ENCODE peak calls at places on chromosomes 16 and 17, in four cellular contexts. C, Z, I and D are unnamed samples.
A peak's percentile ranks its signal among the peaks of the same experiment; 100 is the strongest.

GRCh38 chr17:39739885-39740356 is 2.2 kb downstream of the GRB7 start:
- DNase-seq in C (no peak), Z (peak; percentile 18), I (peak; percentile 55), D (no peak)

GRCh38 chr16:15502041-15502725 is 67.8 kb downstream of the BMERB1 start:
- DNase-seq in Z (no peak), I (peak; percentile 26), C (no peak), D (no peak)

GRCh38 chr17:78618264-78619066 is 41.3 kb upstream of the DNAH17 start:
- DNase-seq in Z (no peak), C (no peak), I (no peak), D (peak; percentile 35)

GRCh38 chr16:70768205-70768580 is 32.8 kb downstream of the VAC14 start:
- DNase-seq in Z (no peak), C (no peak), I (no peak), D (no peak)

GRCh38 chr16:88936913-88937666 is 39.9 kb downstream of the CBFA2T3 start:
- DNase-seq in I (no peak), Z (no peak), C (no peak), D (no peak)

GRCh38 chr17:68768804-68769203 is 167.6 kb upstream of the FAM20A start:
- DNase-seq in C (no peak), I (no peak), Z (no peak), D (no peak)

GRCh38 chr17:67443931-67444597 is 67.0 kb downstream of the PITPNC1 start:
- DNase-seq in I (no peak), Z (no peak), C (no peak), D (no peak)

GRCh38 chr16:50861451-50861850 is 119.6 kb downstream of the CYLD start:
- DNase-seq in Z (no peak), I (no peak), C (no peak), D (no peak)

GRCh38 chr17:48310748-48311213 is 119.2 kb downstream of the SKAP1 start:
- DNase-seq in I (peak; percentile 39), Z (peak; percentile 53), C (no peak), D (no peak)

GRCh38 chr17:6508519-6509294 is 47.6 kb downstream of the PITPNM3 start:
- DNase-seq in I (no peak), C (no peak), Z (no peak), D (no peak)

GRCh38 chr16:22673463-22673862 is 140.5 kb upstream of the HS3ST2 start:
- DNase-seq in I (no peak), Z (no peak), C (no peak), D (no peak)

GRCh38 chr16:4270595-4270994 is 2.2 kb downstream of the TFAP4 start:
- DNase-seq in Z (no peak), I (no peak), C (no peak), D (no peak)

GRCh38 chr16:16073884-16074781 is 124.7 kb downstream of the ABCC1 start:
- DNase-seq in Z (peak; percentile 62), I (peak; percentile 79), C (peak; percentile 34), D (peak; percentile 42)

GRCh38 chr16:56915311-56916105 is 16.4 kb upstream of the HERPUD1 start:
- DNase-seq in C (no peak), I (no peak), Z (no peak), D (peak; percentile 45)

GRCh38 chr17:7289256-7290032 is 5.0 kb downstream of the YBX2 start:
- DNase-seq in Z (no peak), I (no peak), C (no peak), D (no peak)

GRCh38 chr17:13478326-13478830 is 123.4 kb downstream of the HS3ST3A1 start:
- DNase-seq in C (no peak), I (no peak), Z (no peak), D (no peak)

GRCh38 chr17:57288034-57288752 is 31.9 kb downstream of the MSI2 start:
- DNase-seq in I (no peak), C (no peak), Z (no peak), D (peak; percentile 51)

GRCh38 chr17:4898351-4898750 is 985 bp upstream of the C17orf107 start:
- DNase-seq in Z (no peak), I (no peak), C (no peak), D (no peak)

GRCh38 chr16:66900721-66901441 is 17.8 kb downstream of the CDH16 start:
- DNase-seq in C (no peak), I (no peak), Z (no peak), D (peak; percentile 54)

DNA sequence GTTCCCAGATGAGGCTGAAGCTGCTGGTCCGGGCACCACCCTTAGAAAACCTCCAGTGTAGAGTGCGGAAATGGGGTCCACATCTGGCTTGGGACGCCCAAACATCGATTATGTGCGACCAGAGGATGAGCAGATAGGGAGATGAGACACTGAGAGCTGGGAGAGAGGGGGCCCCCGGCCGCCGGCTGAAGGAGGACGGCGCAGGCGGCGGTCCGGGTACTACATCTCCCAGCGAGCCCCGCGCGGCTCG is 182 bp upstream of the SPECC1 start:
- DNase-seq in I (peak; percentile 84), Z (no peak), C (no peak), D (no peak)
- TF ChIP-seq CTCF in I (no peak), Z (no peak), C (no peak), D (no peak)

GRCh38 chr17:43369986-43370385 is 28.8 kb upstream of the ARL4D start:
- DNase-seq in Z (no peak), C (no peak), I (no peak), D (no peak)
- H3K4me3 ChIP-seq in Z (no peak overlapping the region), C (no peak overlapping the region), I (peak overlapping the region; percentile 57), D (peak overlapping the region; percentile 66)

DNA sequence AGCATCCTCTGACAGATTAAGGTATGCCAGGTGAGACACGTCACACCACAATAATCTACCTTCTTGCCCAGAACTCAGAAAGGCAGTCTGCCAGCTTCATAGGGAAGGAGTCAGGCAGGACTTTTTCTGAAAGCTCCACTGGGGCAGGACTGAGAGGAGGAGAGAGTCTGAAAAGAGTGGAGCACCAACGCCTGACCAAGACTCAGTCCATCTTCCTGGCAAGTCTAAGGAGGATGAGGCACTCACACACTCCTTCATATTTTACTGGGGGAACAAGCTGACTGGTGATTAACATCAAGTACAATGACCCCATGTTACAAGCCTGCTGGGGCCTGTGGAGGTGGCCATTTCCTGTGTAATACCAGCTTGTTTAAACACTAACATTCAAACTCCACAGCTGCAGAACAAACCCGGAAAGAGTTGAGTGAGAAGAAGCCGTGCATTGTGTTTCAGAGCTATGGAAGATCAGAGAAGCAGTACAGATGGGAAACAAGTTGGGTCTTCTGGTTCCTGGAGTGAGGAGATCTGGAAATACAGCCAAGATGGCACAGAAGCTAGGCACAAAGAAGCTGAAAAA is 122.4 kb downstream of the HIC1 start:
- DNase-seq in C (no peak), Z (no peak), I (no peak), D (no peak)
- H3K4me1 ChIP-seq in C (peaks cover 89% of the 10 kb centered on the region), Z (peaks cover 16% of the 10 kb centered on the region), I (peaks cover 8% of the 10 kb centered on the region), D (peaks cover 86% of the 10 kb centered on the region)

GRCh38 chr17:41689497-41690299 is 1.0 kb downstream of the EIF1 start:
- DNase-seq in Z (peak; percentile 72), C (no peak), I (peak; percentile 83), D (peak; percentile 46)

GRCh38 chr17:41691031-41691777 is 2.5 kb downstream of the EIF1 start:
- DNase-seq in Z (no peak), C (no peak), I (no peak), D (no peak)

GRCh38 chr17:41688641-41689496 is at the start of gene EIF1:
- DNase-seq in C (peak; percentile 100), Z (peak; percentile 100), I (peak; percentile 100), D (peak; percentile 99)

GRCh38 chr17:41690497-41690896 is 1.8 kb downstream of the EIF1 start:
- DNase-seq in C (no peak), I (no peak), Z (no peak), D (no peak)

DNA sequence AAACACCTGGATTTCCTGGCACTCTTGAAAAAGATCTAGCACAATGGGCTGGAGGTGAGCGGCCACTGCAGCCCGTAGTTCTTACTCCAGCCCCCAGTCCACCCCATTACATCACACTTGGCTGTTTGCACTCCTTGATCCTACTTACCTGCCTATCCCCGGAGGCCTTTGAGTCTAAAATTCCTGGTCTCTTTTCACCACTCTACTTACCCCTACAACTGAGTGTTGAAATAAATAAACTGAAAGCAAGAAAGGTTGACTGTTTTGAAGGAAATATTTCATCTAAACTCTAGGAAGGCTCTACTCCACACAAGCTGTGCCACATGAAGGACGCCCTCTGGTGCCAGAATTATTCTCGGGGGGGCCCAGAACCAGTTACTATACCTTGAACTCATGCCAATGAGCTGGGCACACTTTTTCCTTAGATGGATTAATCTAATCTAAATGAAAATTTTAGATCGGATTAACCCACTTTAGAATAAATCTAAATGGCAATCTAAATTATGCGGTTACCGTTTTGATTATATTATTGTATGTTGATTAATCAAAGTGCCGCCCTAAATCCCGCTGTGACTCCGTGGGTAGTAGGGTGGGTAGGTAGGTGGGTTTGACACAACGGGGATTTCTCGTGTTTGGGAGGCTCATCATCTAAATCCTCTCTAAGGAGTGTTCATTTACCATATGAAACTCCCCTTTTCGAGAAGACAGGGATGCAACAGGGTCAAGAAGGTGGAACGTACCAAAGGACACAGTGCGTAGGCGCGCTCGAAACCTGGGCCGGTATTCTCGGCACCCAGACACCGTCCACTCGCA is 651 bp upstream of the EIF1 start:
- DNase-seq in C (peak; percentile 65), Z (no peak), I (peak; percentile 46), D (peak; percentile 77)
- TF ChIP-seq CTCF in C (no peak), Z (peak; percentile 29), I (peak; percentile 47), D (no peak)

GRCh38 chr17:17414316-17414937 is 62.4 kb upstream of the MED9 start:
- DNase-seq in I (no peak), C (no peak), Z (no peak), D (peak; percentile 47)
- H3K4me3 ChIP-seq in I (no peak overlapping the region), C (no peak overlapping the region), Z (no peak overlapping the region), D (no peak overlapping the region)

DNA sequence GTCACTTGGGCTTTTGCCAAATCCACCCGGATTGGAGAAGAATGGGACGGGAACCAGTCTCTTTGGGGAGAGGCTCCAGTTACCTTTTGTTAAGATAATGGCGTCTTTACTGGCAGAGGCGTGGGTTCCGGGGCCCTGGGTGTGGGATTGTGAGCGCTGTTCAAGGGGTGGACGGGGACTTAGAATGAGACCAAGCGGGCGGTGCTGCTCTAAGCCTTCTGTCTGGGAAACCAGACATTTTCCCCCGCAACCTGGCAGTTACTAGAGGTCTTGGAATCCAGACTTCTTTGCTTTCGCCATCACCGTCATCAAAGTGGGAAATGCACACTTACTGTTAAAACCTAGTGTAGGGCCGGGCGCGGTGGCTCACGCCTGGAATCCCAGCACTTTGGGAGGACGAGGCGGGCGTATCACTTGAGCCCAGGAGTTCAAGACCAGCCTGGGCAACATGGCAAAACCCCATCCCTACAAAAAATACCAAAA is 706 bp downstream of the TEN1 start:
- DNase-seq in Z (no peak), C (no peak), I (no peak), D (no peak)
- H3K4me1 ChIP-seq in Z (peaks cover 14% of the 10 kb centered on the region), C (peaks cover 53% of the 10 kb centered on the region), I (peaks cover 43% of the 10 kb centered on the region), D (peaks cover 56% of the 10 kb centered on the region)

DNA sequence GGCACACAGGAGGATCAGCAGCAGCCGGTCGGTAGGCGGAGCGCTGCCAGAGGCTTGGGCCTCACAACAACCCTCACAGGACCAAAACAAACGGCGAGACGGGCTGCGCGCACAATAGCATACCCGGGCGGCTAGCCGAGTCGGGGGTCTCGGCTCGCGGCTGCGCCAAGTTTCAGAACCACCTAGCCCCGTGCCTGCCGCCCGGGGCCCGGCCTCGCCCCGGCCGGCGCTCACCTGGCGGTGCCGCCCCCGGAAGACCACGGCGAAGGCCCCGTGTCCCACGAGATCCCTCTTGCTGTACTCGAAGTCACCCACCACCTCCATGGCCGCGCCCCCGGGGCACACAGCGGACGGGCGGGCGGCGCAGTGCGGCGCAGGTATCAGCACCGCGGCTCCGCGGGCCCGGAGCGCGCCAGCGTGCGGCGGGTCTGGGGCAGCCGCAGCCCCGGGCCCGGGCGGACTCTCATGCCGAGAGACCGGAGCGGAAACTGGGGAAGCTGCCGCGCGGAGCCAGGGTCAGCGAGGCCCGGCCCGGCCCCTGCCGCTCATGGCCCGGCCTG is 562 bp downstream of the ULK2 start:
- DNase-seq in C (peak; percentile 70), I (peak; percentile 85), Z (peak; percentile 88), D (peak; percentile 84)
- TF ChIP-seq CTCF in C (no peak), I (no peak), Z (peak; percentile 44), D (no peak)

GRCh38 chr16:84619103-84619460 is 1.2 kb upstream of the COTL1 start:
- DNase-seq in C (no peak), Z (no peak), I (no peak), D (no peak)
- H3K4me3 ChIP-seq in C (no peak overlapping the region), Z (no peak overlapping the region), I (peak overlapping the region; percentile 45), D (no peak overlapping the region)